ENCODE peak calls at places on chromosomes 16 and 17, in four cellular contexts. One of them, this sample, is unnamed.

GRCh38 chr17:47660064-47660492 is 10.4 kb downstream of the KPNB1 start:
- DNase-seq in non-pigmented ciliary epithelial cell: no peak
- DNase-seq in T-helper 22 cell: no peak
- DNase-seq in mesenteric fat pad: no peak
- DNase-seq in this sample: no peak

GRCh38 chr17:32206816-32207215 is 58.8 kb upstream of the RHBDL3 start:
- DNase-seq in mesenteric fat pad: no peak
- DNase-seq in non-pigmented ciliary epithelial cell: no peak
- DNase-seq in T-helper 22 cell: no peak
- DNase-seq in this sample: no peak

GRCh38 chr16:674968-675883 is at the start of gene RHBDL1:
- DNase-seq in mesenteric fat pad: no peak
- DNase-seq in T-helper 22 cell: no peak
- DNase-seq in non-pigmented ciliary epithelial cell: no peak
- DNase-seq in this sample: no peak

GRCh38 chr17:81508639-81509047 is 4.0 kb downstream of the ACTG1 start:
- DNase-seq in mesenteric fat pad: no peak
- DNase-seq in T-helper 22 cell: no peak
- DNase-seq in non-pigmented ciliary epithelial cell: no peak
- DNase-seq in this sample: peak

GRCh38 chr16:31875112-31875803 is 1.7 kb downstream of the ZNF267 start:
- DNase-seq in T-helper 22 cell: no peak
- DNase-seq in non-pigmented ciliary epithelial cell: no peak
- DNase-seq in mesenteric fat pad: no peak
- DNase-seq in this sample: no peak

GRCh38 chr17:39096435-39097158 is 54.8 kb downstream of the PLXDC1 start:
- DNase-seq in non-pigmented ciliary epithelial cell: no peak
- DNase-seq in mesenteric fat pad: no peak
- DNase-seq in T-helper 22 cell: peak
- DNase-seq in this sample: no peak

GRCh38 chr17:47220531-47220999 is 11.4 kb downstream of the MYL4 start:
- DNase-seq in T-helper 22 cell: no peak
- DNase-seq in non-pigmented ciliary epithelial cell: no peak
- DNase-seq in mesenteric fat pad: no peak
- DNase-seq in this sample: no peak

GRCh38 chr17:48621410-48622387 is 4.5 kb downstream of the HOXB9 start:
- DNase-seq in non-pigmented ciliary epithelial cell: no peak
- DNase-seq in mesenteric fat pad: no peak
- DNase-seq in T-helper 22 cell: no peak
- DNase-seq in this sample: no peak

GRCh38 chr17:48294193-48294909 is 135.7 kb downstream of the SKAP1 start:
- DNase-seq in mesenteric fat pad: no peak
- DNase-seq in non-pigmented ciliary epithelial cell: no peak
- DNase-seq in T-helper 22 cell: no peak
- DNase-seq in this sample: no peak

GRCh38 chr16:67197704-67198103 is 1.2 kb upstream of the ELMO3 start:
- DNase-seq in non-pigmented ciliary epithelial cell: no peak
- DNase-seq in mesenteric fat pad: no peak
- DNase-seq in T-helper 22 cell: no peak
- DNase-seq in this sample: no peak

GRCh38 chr17:5249615-5250014 is 15.0 kb upstream of the SCIMP start:
- DNase-seq in T-helper 22 cell: peak
- DNase-seq in non-pigmented ciliary epithelial cell: peak
- DNase-seq in mesenteric fat pad: no peak
- DNase-seq in this sample: no peak

GRCh38 chr17:82875418-82875856 is 35.6 kb upstream of the ZNF750 start:
- DNase-seq in T-helper 22 cell: no peak
- DNase-seq in mesenteric fat pad: no peak
- DNase-seq in non-pigmented ciliary epithelial cell: no peak
- DNase-seq in this sample: no peak

GRCh38 chr16:84190731-84191388 is at the start of gene ADAD2:
- DNase-seq in mesenteric fat pad: no peak
- DNase-seq in T-helper 22 cell: no peak
- DNase-seq in non-pigmented ciliary epithelial cell: no peak
- DNase-seq in this sample: no peak

GRCh38 chr17:67011527-67012175 is 32.7 kb upstream of the CACNG1 start:
- DNase-seq in non-pigmented ciliary epithelial cell: no peak
- DNase-seq in mesenteric fat pad: no peak
- DNase-seq in T-helper 22 cell: no peak
- DNase-seq in this sample: no peak

GRCh38 chr16:22270525-22270924 is 26.7 kb upstream of the POLR3E start:
- DNase-seq in mesenteric fat pad: no peak
- DNase-seq in T-helper 22 cell: no peak
- DNase-seq in non-pigmented ciliary epithelial cell: no peak
- DNase-seq in this sample: no peak

GRCh38 chr17:79414063-79414462 is 196.8 kb downstream of the RBFOX3 start:
- DNase-seq in T-helper 22 cell: no peak
- DNase-seq in non-pigmented ciliary epithelial cell: no peak
- DNase-seq in mesenteric fat pad: no peak
- DNase-seq in this sample: no peak

GRCh38 chr16:24538756-24539294 is 541 bp upstream of the RBBP6 start:
- DNase-seq in mesenteric fat pad: no peak
- DNase-seq in non-pigmented ciliary epithelial cell: no peak
- DNase-seq in T-helper 22 cell: no peak
- DNase-seq in this sample: no peak

GRCh38 chr17:37698132-37698615 is 46.7 kb downstream of the HNF1B start:
- DNase-seq in T-helper 22 cell: no peak
- DNase-seq in non-pigmented ciliary epithelial cell: peak
- DNase-seq in mesenteric fat pad: no peak
- DNase-seq in this sample: no peak

GRCh38 chr16:200388-200787 is 20.1 kb downstream of the HBQ1 start:
- DNase-seq in T-helper 22 cell: no peak
- DNase-seq in mesenteric fat pad: no peak
- DNase-seq in non-pigmented ciliary epithelial cell: peak
- DNase-seq in this sample: no peak

GRCh38 chr17:33204701-33205100 is 88.4 kb downstream of the ASIC2 start:
- DNase-seq in non-pigmented ciliary epithelial cell: no peak
- DNase-seq in T-helper 22 cell: no peak
- DNase-seq in mesenteric fat pad: no peak
- DNase-seq in this sample: no peak

This sample was measured in coronary artery.